ENCODE peak calls at places on chromosomes 11 and 22, in six cellular contexts. L is activated naive CD8-positive, alpha-beta T cell treated with anti-CD3 and anti-CD28 coated beads, Interleukin-2, amount 50 U/mL, for 16 hours; G is NB4; B is astrocyte of the hippocampus; F is Caki2; H is EH. I is an unnamed sample.

GRCh38 chr11:34351687-34352469 is 5.9 kb downstream of the ABTB2 start:
- DNase-seq in L (no peak), G (no peak), B (no peak), F (no peak), H (no peak), I (no peak)

GRCh38 chr22:40509401-40510134 is 127.0 kb downstream of the MRTFA start:
- DNase-seq in L (no peak), G (no peak), B (peak), F (peak), H (peak), I (no peak)

GRCh38 chr11:126870021-126870420 is 130.5 kb downstream of the KIRREL3 start:
- DNase-seq in L (no peak), G (no peak), B (peak), F (no peak), H (peak), I (no peak)

GRCh38 chr11:115334932-115335788 is 169.1 kb downstream of the CADM1 start:
- DNase-seq in L (no peak), G (peak), B (peak), F (peak), H (peak), I (peak)

GRCh38 chr11:44304091-44305084 is 5.6 kb downstream of the ALX4 start:
- DNase-seq in L (no peak), G (no peak), B (no peak), F (no peak), H (peak), I (no peak)

GRCh38 chr22:37623075-37624016 is 14.7 kb downstream of the GGA1 start:
- DNase-seq in L (peak), G (peak), B (peak), F (peak), H (peak), I (no peak)

GRCh38 chr11:128052912-128053641 is 534.3 kb downstream of the ETS1 start:
- DNase-seq in L (no peak), G (peak), B (peak), F (no peak), H (peak), I (no peak)

GRCh38 chr11:80593981-80594380 is 1153.2 kb upstream of the TENM4 start:
- DNase-seq in L (no peak), G (peak), B (peak), F (peak), H (no peak), I (no peak)

GRCh38 chr11:74462631-74463030 is 4.7 kb downstream of the KCNE3 start:
- DNase-seq in L (no peak), G (peak), B (no peak), F (no peak), H (no peak), I (no peak)

GRCh38 chr11:3146612-3147256 is 18.4 kb downstream of the OSBPL5 start:
- DNase-seq in L (no peak), G (peak), B (peak), F (no peak), H (peak), I (no peak)

GRCh38 chr11:124075492-124075840 is 34.3 kb upstream of the OR10G7 start:
- DNase-seq in L (no peak), G (no peak), B (no peak), F (no peak), H (no peak), I (no peak)

GRCh38 chr11:60625262-60625661 is 74.2 kb upstream of the MS4A8 start:
- DNase-seq in L (no peak), G (peak), B (peak), F (peak), H (peak), I (no peak)

GRCh38 chr22:37032134-37032534 is 12.6 kb downstream of the MPST start:
- DNase-seq in L (no peak), G (no peak), B (no peak), F (peak), H (no peak), I (no peak)

GRCh38 chr22:32839776-32840571 is 38.5 kb downstream of the TIMP3 start:
- DNase-seq in L (no peak), G (no peak), B (peak), F (no peak), H (peak), I (no peak)

GRCh38 chr11:69351460-69351859 is 57.5 kb downstream of the MYEOV start:
- DNase-seq in L (no peak), G (no peak), B (peak), F (no peak), H (peak), I (no peak)

GRCh38 chr22:38450234-38450797 is 4.7 kb downstream of the KCNJ4 start:
- DNase-seq in L (no peak), G (no peak), B (peak), F (no peak), H (no peak), I (no peak)

GRCh38 chr11:123425367-123425766 is 4.7 kb upstream of the GRAMD1B start:
- DNase-seq in L (no peak), G (peak), B (no peak), F (no peak), H (no peak), I (no peak)

GRCh38 chr22:27507066-27507715 is 294.4 kb downstream of the MN1 start:
- DNase-seq in L (no peak), G (no peak), B (peak), F (no peak), H (peak), I (no peak)

GRCh38 chr11:72573380-72573949 is 100.8 kb downstream of the PDE2A start:
- DNase-seq in L (no peak), G (peak), B (peak), F (peak), H (peak), I (no peak)

GRCh38 chr22:40400173-40400572 is 29.8 kb downstream of the SGSM3 start:
- DNase-seq in L (no peak), G (peak), B (no peak), F (no peak), H (no peak), I (no peak)

GRCh38 chr11:73203790-73204189 is 14.3 kb upstream of the P2RY2 start:
- DNase-seq in L (no peak), G (peak), B (no peak), F (no peak), H (no peak), I (no peak)